ENCODE peak calls at places on chromosomes 13 and 19, in eight cellular contexts. O, I, A, B, Z, L, E and G are unnamed samples. For H3K4me1, the result is how much of the 10 kb centered on the place peaks cover.

GRCh38 chr13:41370736-41371135 is 59.7 kb downstream of the NAA16 start:
- DNase-seq in E (no peak), B (no peak), L (no peak), I (no peak), Z (no peak), A (no peak), O (no peak), G (no peak)

GRCh38 chr13:88459335-88459734 is 788.2 kb downstream of the SLITRK5 start:
- DNase-seq in L (no peak), A (no peak), Z (no peak), E (no peak), O (no peak), B (no peak), I (no peak), G (no peak)

GRCh38 chr13:46492946-46493345 is 60.0 kb upstream of the LRCH1 start:
- DNase-seq in A (no peak), L (no peak), Z (no peak), E (peak), O (peak), B (no peak), I (peak), G (no peak)

GRCh38 chr13:42048323-42048624 is 174 bp upstream of the DGKH start:
- DNase-seq in B (no peak), A (no peak), E (no peak), L (no peak), Z (no peak), I (peak), O (no peak), G (no peak)

GRCh38 chr13:37163626-37164365 is 58.3 kb upstream of the CSNK1A1L start:
- DNase-seq in L (no peak), E (no peak), B (no peak), Z (no peak), A (no peak), O (peak), I (no peak), G (no peak)

GRCh38 chr19:46408611-46409039 is 4.7 kb downstream of the CCDC8 start:
- DNase-seq in I (no peak), E (peak), L (peak), Z (peak), B (peak), A (peak), O (peak), G (no peak)

GRCh38 chr19:21202865-21203494 is 61.1 kb downstream of the ZNF431 start:
- DNase-seq in Z (no peak), O (peak), E (peak), L (no peak), A (no peak), B (no peak), I (peak), G (no peak)

GRCh38 chr13:61884830-61885229 is 469.2 kb upstream of the PCDH20 start:
- DNase-seq in L (no peak), I (no peak), O (no peak), A (no peak), B (no peak), E (no peak), Z (no peak), G (no peak)

GRCh38 chr13:110312669-110313031 is 5.6 kb downstream of the COL4A2 start:
- DNase-seq in A (no peak), B (no peak), E (no peak), O (peak), I (no peak), L (peak), Z (no peak), G (peak)

GRCh38 chr13:53142301-53142700 is 113.7 kb downstream of the OLFM4 start:
- DNase-seq in A (no peak), Z (no peak), E (no peak), I (no peak), L (no peak), B (no peak), O (no peak), G (no peak)
- H3K4me1 ChIP-seq in A (under half), Z (under half), E (under half), I (under half), L (under half), B (under half), O (under half), G (under half)

GRCh38 chr19:3368848-3369336 is 2.5 kb downstream of the NFIC start:
- DNase-seq in E (no peak), L (no peak), A (no peak), Z (no peak), I (no peak), B (no peak), O (peak), G (no peak)

GRCh38 chr19:3370728-3371591 is 4.6 kb downstream of the NFIC start:
- DNase-seq in L (no peak), E (no peak), B (no peak), A (no peak), O (no peak), I (no peak), Z (no peak), G (no peak)

GRCh38 chr19:3370214-3370720 is 3.9 kb downstream of the NFIC start:
- DNase-seq in Z (no peak), A (no peak), L (no peak), I (peak), E (no peak), O (peak), B (no peak), G (no peak)

GRCh38 chr19:3368441-3368795 is 2.0 kb downstream of the NFIC start:
- DNase-seq in B (no peak), L (no peak), I (no peak), A (no peak), O (no peak), Z (no peak), E (no peak), G (no peak)

GRCh38 chr19:3369337-3370213 is 3.2 kb downstream of the NFIC start:
- DNase-seq in B (peak), I (peak), E (no peak), O (peak), A (peak), L (peak), Z (peak), G (no peak)
- H3K4me1 ChIP-seq in B (half or more), I (under half), E (under half), O (under half), A (half or more), L (half or more), Z (under half), G (under half)

GRCh38 chr19:33374406-33374703 is 846 bp downstream of the CEBPG start:
- DNase-seq in I (no peak), E (peak), L (no peak), Z (no peak), A (no peak), B (no peak), O (peak), G (no peak)

GRCh38 chr19:33373701-33374405 is at the start of gene CEBPG:
- DNase-seq in Z (no peak), E (peak), A (peak), B (no peak), L (peak), I (peak), O (peak), G (peak)

GRCh38 chr19:33376423-33376822 is 2.9 kb downstream of the CEBPG start:
- DNase-seq in B (no peak), L (peak), Z (peak), E (no peak), I (no peak), O (peak), A (peak), G (no peak)

GRCh38 chr19:33375760-33376159 is 2.3 kb downstream of the CEBPG start:
- DNase-seq in O (no peak), B (no peak), E (no peak), Z (no peak), L (no peak), I (no peak), A (no peak), G (peak)

GRCh38 chr19:33375156-33375744 is 1.7 kb downstream of the CEBPG start:
- DNase-seq in I (no peak), O (no peak), B (no peak), L (no peak), A (no peak), Z (no peak), E (no peak), G (no peak)
- H3K4me1 ChIP-seq in I (under half), O (under half), B (under half), L (under half), A (under half), Z (under half), E (under half), G (under half)

GRCh38 chr19:47660435-47660832 is 51.5 kb downstream of the BICRA start:
- DNase-seq in Z (peak), B (no peak), A (peak), E (no peak), I (no peak), O (no peak), L (no peak), G (peak)

GRCh38 chr19:47663435-47663910 is 49.7 kb upstream of the EHD2 start:
- DNase-seq in I (no peak), B (no peak), Z (no peak), A (no peak), O (peak), E (no peak), L (no peak), G (peak)

GRCh38 chr19:47661571-47661970 is 51.7 kb upstream of the EHD2 start:
- DNase-seq in L (no peak), A (no peak), I (no peak), O (no peak), Z (no peak), E (no peak), B (no peak), G (no peak)

GRCh38 chr19:47658431-47659383 is 49.8 kb downstream of the BICRA start:
- DNase-seq in E (no peak), I (no peak), Z (peak), B (no peak), A (peak), L (no peak), O (no peak), G (peak)

GRCh38 chr19:47661161-47661560 is 52.1 kb upstream of the EHD2 start:
- DNase-seq in B (no peak), O (no peak), I (no peak), Z (no peak), E (no peak), L (peak), A (no peak), G (no peak)
- H3K4me1 ChIP-seq in B (half or more), O (under half), I (under half), Z (under half), E (under half), L (under half), A (half or more), G (half or more)

GRCh38 chr13:59746291-59746962 is 417.3 kb downstream of the DIAPH3 start:
- DNase-seq in Z (no peak), I (no peak), A (peak), E (no peak), O (peak), L (no peak), B (no peak), G (no peak)

GRCh38 chr13:59743195-59743594 is 420.5 kb downstream of the DIAPH3 start:
- DNase-seq in Z (no peak), O (no peak), I (peak), L (no peak), E (no peak), B (no peak), A (no peak), G (no peak)

GRCh38 chr13:59745395-59745788 is 418.3 kb downstream of the DIAPH3 start:
- DNase-seq in E (no peak), L (no peak), A (no peak), O (peak), I (no peak), B (no peak), Z (no peak), G (no peak)

GRCh38 chr13:59744747-59745394 is 418.9 kb downstream of the DIAPH3 start:
- DNase-seq in O (peak), Z (no peak), A (no peak), I (peak), L (no peak), B (no peak), E (no peak), G (no peak)

GRCh38 chr13:59742467-59742866 is 421.3 kb downstream of the DIAPH3 start:
- DNase-seq in L (no peak), O (no peak), I (no peak), B (no peak), E (no peak), Z (no peak), A (no peak), G (no peak)
- H3K4me1 ChIP-seq in L (under half), O (under half), I (under half), B (under half), E (under half), Z (under half), A (under half), G (under half)

GRCh38 chr13:47548294-47548825 is 452.7 kb downstream of the SUCLA2 start:
- DNase-seq in Z (no peak), O (peak), I (no peak), E (no peak), A (no peak), L (no peak), B (no peak), G (no peak)
- H3K4me1 ChIP-seq in Z (under half), O (under half), I (under half), E (under half), A (under half), L (under half), B (under half), G (under half)